ENCODE peak calls at places on chromosomes 5 and 9, in seven cellular contexts. One of them, this sample, is unnamed.

GRCh38 chr5:111197523-111197922 is 26.7 kb upstream of the CAMK4 start:
- DNase-seq in central memory CD8-positive, alpha-beta T cell: no peak
- DNase-seq in Daoy: peak; percentile 15
- DNase-seq in transverse colon: no peak
- DNase-seq in OCI-LY7: no peak
- DNase-seq in stimulated activated CD8-positive, alpha-beta memory T cell treated with anti-CD3 and anti-CD28 coated beads, Interleukin-12 subunit alpha, Interleukin-12 subunit beta, amount 100 ng/mL, for 4 hours: no peak
- DNase-seq in GM23248: peak; percentile 9
- DNase-seq in this sample: no peak

GRCh38 chr5:141223112-141223783 is at the start of gene PCDHB14:
- DNase-seq in central memory CD8-positive, alpha-beta T cell: no peak
- DNase-seq in Daoy: peak; percentile 44
- DNase-seq in transverse colon: no peak
- DNase-seq in OCI-LY7: peak; percentile 34
- DNase-seq in stimulated activated CD8-positive, alpha-beta memory T cell treated with anti-CD3 and anti-CD28 coated beads, Interleukin-12 subunit alpha, Interleukin-12 subunit beta, amount 100 ng/mL, for 4 hours: no peak
- DNase-seq in GM23248: peak; percentile 70
- DNase-seq in this sample: no peak

GRCh38 chr9:126488881-126489404 is 124.8 kb upstream of the LMX1B start:
- DNase-seq in central memory CD8-positive, alpha-beta T cell: no peak
- DNase-seq in Daoy: no peak
- DNase-seq in transverse colon: no peak
- DNase-seq in OCI-LY7: no peak
- DNase-seq in stimulated activated CD8-positive, alpha-beta memory T cell treated with anti-CD3 and anti-CD28 coated beads, Interleukin-12 subunit alpha, Interleukin-12 subunit beta, amount 100 ng/mL, for 4 hours: no peak
- DNase-seq in GM23248: no peak
- DNase-seq in this sample: no peak

GRCh38 chr9:120767451-120767850 is 25.8 kb downstream of the FBXW2 start:
- DNase-seq in central memory CD8-positive, alpha-beta T cell: no peak
- DNase-seq in Daoy: no peak
- DNase-seq in transverse colon: no peak
- DNase-seq in OCI-LY7: no peak
- DNase-seq in stimulated activated CD8-positive, alpha-beta memory T cell treated with anti-CD3 and anti-CD28 coated beads, Interleukin-12 subunit alpha, Interleukin-12 subunit beta, amount 100 ng/mL, for 4 hours: no peak
- DNase-seq in GM23248: no peak
- DNase-seq in this sample: no peak

GRCh38 chr5:55320571-55320970 is 12.8 kb downstream of the MTREX start:
- DNase-seq in central memory CD8-positive, alpha-beta T cell: no peak
- DNase-seq in Daoy: no peak
- DNase-seq in transverse colon: no peak
- DNase-seq in OCI-LY7: no peak
- DNase-seq in stimulated activated CD8-positive, alpha-beta memory T cell treated with anti-CD3 and anti-CD28 coated beads, Interleukin-12 subunit alpha, Interleukin-12 subunit beta, amount 100 ng/mL, for 4 hours: no peak
- DNase-seq in GM23248: peak; percentile 72
- DNase-seq in this sample: no peak

GRCh38 chr5:150508828-150509227 is 897 bp downstream of the NDST1 start:
- DNase-seq in central memory CD8-positive, alpha-beta T cell: no peak
- DNase-seq in Daoy: no peak
- DNase-seq in transverse colon: no peak
- DNase-seq in OCI-LY7: no peak
- DNase-seq in stimulated activated CD8-positive, alpha-beta memory T cell treated with anti-CD3 and anti-CD28 coated beads, Interleukin-12 subunit alpha, Interleukin-12 subunit beta, amount 100 ng/mL, for 4 hours: no peak
- DNase-seq in GM23248: no peak
- DNase-seq in this sample: no peak

GRCh38 chr5:103475629-103476240 is 86.9 kb downstream of the NUDT12 start:
- DNase-seq in central memory CD8-positive, alpha-beta T cell: no peak
- DNase-seq in Daoy: peak; percentile 25
- DNase-seq in transverse colon: no peak
- DNase-seq in OCI-LY7: peak; percentile 40
- DNase-seq in stimulated activated CD8-positive, alpha-beta memory T cell treated with anti-CD3 and anti-CD28 coated beads, Interleukin-12 subunit alpha, Interleukin-12 subunit beta, amount 100 ng/mL, for 4 hours: no peak
- DNase-seq in GM23248: peak; percentile 69
- DNase-seq in this sample: no peak

GRCh38 chr9:120693609-120694008 is 20.7 kb downstream of the MEGF9 start:
- DNase-seq in central memory CD8-positive, alpha-beta T cell: no peak
- DNase-seq in Daoy: no peak
- DNase-seq in transverse colon: no peak
- DNase-seq in OCI-LY7: no peak
- DNase-seq in stimulated activated CD8-positive, alpha-beta memory T cell treated with anti-CD3 and anti-CD28 coated beads, Interleukin-12 subunit alpha, Interleukin-12 subunit beta, amount 100 ng/mL, for 4 hours: no peak
- DNase-seq in GM23248: peak; percentile 31
- DNase-seq in this sample: no peak

GRCh38 chr9:38386319-38386895 is 6.1 kb upstream of the ALDH1B1 start:
- DNase-seq in central memory CD8-positive, alpha-beta T cell: no peak
- DNase-seq in Daoy: no peak
- DNase-seq in transverse colon: peak; percentile 26
- DNase-seq in OCI-LY7: no peak
- DNase-seq in stimulated activated CD8-positive, alpha-beta memory T cell treated with anti-CD3 and anti-CD28 coated beads, Interleukin-12 subunit alpha, Interleukin-12 subunit beta, amount 100 ng/mL, for 4 hours: no peak
- DNase-seq in GM23248: no peak
- DNase-seq in this sample: no peak

GRCh38 chr5:159833846-159834245 is 82.4 kb upstream of the ADRA1B start:
- DNase-seq in central memory CD8-positive, alpha-beta T cell: no peak
- DNase-seq in Daoy: peak; percentile 26
- DNase-seq in transverse colon: no peak
- DNase-seq in OCI-LY7: no peak
- DNase-seq in stimulated activated CD8-positive, alpha-beta memory T cell treated with anti-CD3 and anti-CD28 coated beads, Interleukin-12 subunit alpha, Interleukin-12 subunit beta, amount 100 ng/mL, for 4 hours: no peak
- DNase-seq in GM23248: peak; percentile 27
- DNase-seq in this sample: no peak

GRCh38 chr5:35030426-35030825 is 17.3 kb downstream of the AGXT2 start:
- DNase-seq in central memory CD8-positive, alpha-beta T cell: no peak
- DNase-seq in Daoy: no peak
- DNase-seq in transverse colon: no peak
- DNase-seq in OCI-LY7: no peak
- DNase-seq in stimulated activated CD8-positive, alpha-beta memory T cell treated with anti-CD3 and anti-CD28 coated beads, Interleukin-12 subunit alpha, Interleukin-12 subunit beta, amount 100 ng/mL, for 4 hours: no peak
- DNase-seq in GM23248: no peak
- DNase-seq in this sample: no peak

GRCh38 chr9:15837079-15837679 is 284.3 kb downstream of the CCDC171 start:
- DNase-seq in central memory CD8-positive, alpha-beta T cell: no peak
- DNase-seq in Daoy: peak; percentile 42
- DNase-seq in transverse colon: no peak
- DNase-seq in OCI-LY7: peak; percentile 60
- DNase-seq in stimulated activated CD8-positive, alpha-beta memory T cell treated with anti-CD3 and anti-CD28 coated beads, Interleukin-12 subunit alpha, Interleukin-12 subunit beta, amount 100 ng/mL, for 4 hours: no peak
- DNase-seq in GM23248: peak; percentile 70
- DNase-seq in this sample: no peak

GRCh38 chr9:2800385-2801179 is 43.3 kb downstream of the PUM3 start:
- DNase-seq in central memory CD8-positive, alpha-beta T cell: no peak
- DNase-seq in Daoy: no peak
- DNase-seq in transverse colon: no peak
- DNase-seq in OCI-LY7: no peak
- DNase-seq in stimulated activated CD8-positive, alpha-beta memory T cell treated with anti-CD3 and anti-CD28 coated beads, Interleukin-12 subunit alpha, Interleukin-12 subunit beta, amount 100 ng/mL, for 4 hours: no peak
- DNase-seq in GM23248: peak; percentile 29
- DNase-seq in this sample: no peak

GRCh38 chr9:91946196-91946595 is 3.8 kb downstream of the ROR2 start:
- DNase-seq in central memory CD8-positive, alpha-beta T cell: no peak
- DNase-seq in Daoy: no peak
- DNase-seq in transverse colon: no peak
- DNase-seq in OCI-LY7: no peak
- DNase-seq in stimulated activated CD8-positive, alpha-beta memory T cell treated with anti-CD3 and anti-CD28 coated beads, Interleukin-12 subunit alpha, Interleukin-12 subunit beta, amount 100 ng/mL, for 4 hours: no peak
- DNase-seq in GM23248: no peak
- DNase-seq in this sample: no peak

GRCh38 chr9:104882574-104882973 is 45.4 kb downstream of the ABCA1 start:
- DNase-seq in central memory CD8-positive, alpha-beta T cell: no peak
- DNase-seq in Daoy: no peak
- DNase-seq in transverse colon: no peak
- DNase-seq in OCI-LY7: no peak
- DNase-seq in stimulated activated CD8-positive, alpha-beta memory T cell treated with anti-CD3 and anti-CD28 coated beads, Interleukin-12 subunit alpha, Interleukin-12 subunit beta, amount 100 ng/mL, for 4 hours: no peak
- DNase-seq in GM23248: no peak
- DNase-seq in this sample: no peak

GRCh38 chr9:108290839-108291585 is 564.8 kb downstream of the ACTL7B start:
- DNase-seq in central memory CD8-positive, alpha-beta T cell: no peak
- DNase-seq in Daoy: no peak
- DNase-seq in transverse colon: no peak
- DNase-seq in OCI-LY7: no peak
- DNase-seq in stimulated activated CD8-positive, alpha-beta memory T cell treated with anti-CD3 and anti-CD28 coated beads, Interleukin-12 subunit alpha, Interleukin-12 subunit beta, amount 100 ng/mL, for 4 hours: no peak
- DNase-seq in GM23248: peak; percentile 55
- DNase-seq in this sample: no peak

GRCh38 chr5:87243161-87243877 is 24.4 kb upstream of the RASA1 start:
- DNase-seq in central memory CD8-positive, alpha-beta T cell: no peak
- DNase-seq in Daoy: peak; percentile 65
- DNase-seq in transverse colon: no peak
- DNase-seq in OCI-LY7: no peak
- DNase-seq in stimulated activated CD8-positive, alpha-beta memory T cell treated with anti-CD3 and anti-CD28 coated beads, Interleukin-12 subunit alpha, Interleukin-12 subunit beta, amount 100 ng/mL, for 4 hours: no peak
- DNase-seq in GM23248: peak; percentile 91
- DNase-seq in this sample: no peak

GRCh38 chr9:110027624-110028023 is 180.3 kb downstream of the C9orf152 start:
- DNase-seq in central memory CD8-positive, alpha-beta T cell: no peak
- DNase-seq in Daoy: no peak
- DNase-seq in transverse colon: no peak
- DNase-seq in OCI-LY7: no peak
- DNase-seq in stimulated activated CD8-positive, alpha-beta memory T cell treated with anti-CD3 and anti-CD28 coated beads, Interleukin-12 subunit alpha, Interleukin-12 subunit beta, amount 100 ng/mL, for 4 hours: no peak
- DNase-seq in GM23248: no peak
- DNase-seq in this sample: no peak

GRCh38 chr5:92912280-92912679 is 668.7 kb downstream of the NR2F1-AS1 start:
- DNase-seq in central memory CD8-positive, alpha-beta T cell: no peak
- DNase-seq in Daoy: no peak
- DNase-seq in transverse colon: no peak
- DNase-seq in OCI-LY7: no peak
- DNase-seq in stimulated activated CD8-positive, alpha-beta memory T cell treated with anti-CD3 and anti-CD28 coated beads, Interleukin-12 subunit alpha, Interleukin-12 subunit beta, amount 100 ng/mL, for 4 hours: no peak
- DNase-seq in GM23248: no peak
- DNase-seq in this sample: no peak

GRCh38 chr5:21236896-21237830 is 1249.2 kb upstream of the CDH18 start:
- DNase-seq in central memory CD8-positive, alpha-beta T cell: no peak
- DNase-seq in Daoy: no peak
- DNase-seq in transverse colon: no peak
- DNase-seq in OCI-LY7: no peak
- DNase-seq in stimulated activated CD8-positive, alpha-beta memory T cell treated with anti-CD3 and anti-CD28 coated beads, Interleukin-12 subunit alpha, Interleukin-12 subunit beta, amount 100 ng/mL, for 4 hours: no peak
- DNase-seq in GM23248: no peak
- DNase-seq in this sample: no peak

GRCh38 chr9:4515958-4516375 is 25.7 kb downstream of the SLC1A1 start:
- DNase-seq in central memory CD8-positive, alpha-beta T cell: no peak
- DNase-seq in Daoy: no peak
- DNase-seq in transverse colon: no peak
- DNase-seq in OCI-LY7: no peak
- DNase-seq in stimulated activated CD8-positive, alpha-beta memory T cell treated with anti-CD3 and anti-CD28 coated beads, Interleukin-12 subunit alpha, Interleukin-12 subunit beta, amount 100 ng/mL, for 4 hours: no peak
- DNase-seq in GM23248: peak; percentile 70
- DNase-seq in this sample: no peak

GRCh38 chr5:61055434-61056006 is 106.7 kb downstream of the SMIM15 start:
- DNase-seq in central memory CD8-positive, alpha-beta T cell: no peak
- DNase-seq in Daoy: peak; percentile 30
- DNase-seq in transverse colon: no peak
- DNase-seq in OCI-LY7: peak; percentile 23
- DNase-seq in stimulated activated CD8-positive, alpha-beta memory T cell treated with anti-CD3 and anti-CD28 coated beads, Interleukin-12 subunit alpha, Interleukin-12 subunit beta, amount 100 ng/mL, for 4 hours: no peak
- DNase-seq in GM23248: peak; percentile 58
- DNase-seq in this sample: no peak

GRCh38 chr5:119276976-119277375 is 78.8 kb upstream of the TNFAIP8 start:
- DNase-seq in central memory CD8-positive, alpha-beta T cell: no peak
- DNase-seq in Daoy: no peak
- DNase-seq in transverse colon: no peak
- DNase-seq in OCI-LY7: peak; percentile 35
- DNase-seq in stimulated activated CD8-positive, alpha-beta memory T cell treated with anti-CD3 and anti-CD28 coated beads, Interleukin-12 subunit alpha, Interleukin-12 subunit beta, amount 100 ng/mL, for 4 hours: no peak
- DNase-seq in GM23248: no peak
- DNase-seq in this sample: no peak

GRCh38 chr5:34996236-34996635 is 51.5 kb downstream of the AGXT2 start:
- DNase-seq in central memory CD8-positive, alpha-beta T cell: no peak
- DNase-seq in Daoy: no peak
- DNase-seq in transverse colon: no peak
- DNase-seq in OCI-LY7: no peak
- DNase-seq in stimulated activated CD8-positive, alpha-beta memory T cell treated with anti-CD3 and anti-CD28 coated beads, Interleukin-12 subunit alpha, Interleukin-12 subunit beta, amount 100 ng/mL, for 4 hours: no peak
- DNase-seq in GM23248: no peak
- DNase-seq in this sample: no peak

GRCh38 chr9:133943781-133944745 is 48.1 kb downstream of the VAV2 start:
- DNase-seq in central memory CD8-positive, alpha-beta T cell: no peak
- DNase-seq in Daoy: peak; percentile 69
- DNase-seq in transverse colon: no peak
- DNase-seq in OCI-LY7: peak; percentile 49
- DNase-seq in stimulated activated CD8-positive, alpha-beta memory T cell treated with anti-CD3 and anti-CD28 coated beads, Interleukin-12 subunit alpha, Interleukin-12 subunit beta, amount 100 ng/mL, for 4 hours: no peak
- DNase-seq in GM23248: no peak
- DNase-seq in this sample: no peak

GRCh38 chr5:1484416-1485319 is 39.1 kb downstream of the LPCAT1 start:
- DNase-seq in central memory CD8-positive, alpha-beta T cell: no peak
- DNase-seq in Daoy: no peak
- DNase-seq in transverse colon: no peak
- DNase-seq in OCI-LY7: peak; percentile 72
- DNase-seq in stimulated activated CD8-positive, alpha-beta memory T cell treated with anti-CD3 and anti-CD28 coated beads, Interleukin-12 subunit alpha, Interleukin-12 subunit beta, amount 100 ng/mL, for 4 hours: no peak
- DNase-seq in GM23248: no peak
- DNase-seq in this sample: no peak

GRCh38 chr9:84266087-84266561 is 74.4 kb downstream of the SLC28A3 start:
- DNase-seq in central memory CD8-positive, alpha-beta T cell: no peak
- DNase-seq in Daoy: no peak
- DNase-seq in transverse colon: no peak
- DNase-seq in OCI-LY7: no peak
- DNase-seq in stimulated activated CD8-positive, alpha-beta memory T cell treated with anti-CD3 and anti-CD28 coated beads, Interleukin-12 subunit alpha, Interleukin-12 subunit beta, amount 100 ng/mL, for 4 hours: no peak
- DNase-seq in GM23248: no peak
- DNase-seq in this sample: no peak

GRCh38 chr5:140075371-140075770 is 32.3 kb upstream of the NRG2 start:
- DNase-seq in central memory CD8-positive, alpha-beta T cell: no peak
- DNase-seq in Daoy: peak; percentile 12
- DNase-seq in transverse colon: no peak
- DNase-seq in OCI-LY7: peak; percentile 8
- DNase-seq in stimulated activated CD8-positive, alpha-beta memory T cell treated with anti-CD3 and anti-CD28 coated beads, Interleukin-12 subunit alpha, Interleukin-12 subunit beta, amount 100 ng/mL, for 4 hours: no peak
- DNase-seq in GM23248: peak; percentile 49
- DNase-seq in this sample: no peak

GRCh38 chr5:114362197-114362976 is 517 bp downstream of the KCNN2 start:
- DNase-seq in central memory CD8-positive, alpha-beta T cell: no peak
- DNase-seq in Daoy: peak; percentile 50
- DNase-seq in transverse colon: no peak
- DNase-seq in OCI-LY7: no peak
- DNase-seq in stimulated activated CD8-positive, alpha-beta memory T cell treated with anti-CD3 and anti-CD28 coated beads, Interleukin-12 subunit alpha, Interleukin-12 subunit beta, amount 100 ng/mL, for 4 hours: no peak
- DNase-seq in GM23248: peak; percentile 4
- DNase-seq in this sample: no peak

GRCh38 chr5:95417971-95418370 is 26.8 kb downstream of the FAM81B start:
- DNase-seq in central memory CD8-positive, alpha-beta T cell: no peak
- DNase-seq in Daoy: peak; percentile 56
- DNase-seq in transverse colon: no peak
- DNase-seq in OCI-LY7: no peak
- DNase-seq in stimulated activated CD8-positive, alpha-beta memory T cell treated with anti-CD3 and anti-CD28 coated beads, Interleukin-12 subunit alpha, Interleukin-12 subunit beta, amount 100 ng/mL, for 4 hours: no peak
- DNase-seq in GM23248: peak; percentile 15
- DNase-seq in this sample: no peak

GRCh38 chr5:167478156-167478555 is 813.3 kb upstream of the WWC1 start:
- DNase-seq in central memory CD8-positive, alpha-beta T cell: no peak
- DNase-seq in Daoy: no peak
- DNase-seq in transverse colon: no peak
- DNase-seq in OCI-LY7: no peak
- DNase-seq in stimulated activated CD8-positive, alpha-beta memory T cell treated with anti-CD3 and anti-CD28 coated beads, Interleukin-12 subunit alpha, Interleukin-12 subunit beta, amount 100 ng/mL, for 4 hours: no peak
- DNase-seq in GM23248: no peak
- DNase-seq in this sample: no peak

GRCh38 chr9:100774962-100775361 is 197.1 kb downstream of the CAVIN4 start:
- DNase-seq in central memory CD8-positive, alpha-beta T cell: no peak
- DNase-seq in Daoy: no peak
- DNase-seq in transverse colon: no peak
- DNase-seq in OCI-LY7: no peak
- DNase-seq in stimulated activated CD8-positive, alpha-beta memory T cell treated with anti-CD3 and anti-CD28 coated beads, Interleukin-12 subunit alpha, Interleukin-12 subunit beta, amount 100 ng/mL, for 4 hours: no peak
- DNase-seq in GM23248: no peak
- DNase-seq in this sample: no peak

GRCh38 chr9:93207326-93207814 is 23.4 kb downstream of the WNK2 start:
- DNase-seq in central memory CD8-positive, alpha-beta T cell: no peak
- DNase-seq in Daoy: peak; percentile 39
- DNase-seq in transverse colon: no peak
- DNase-seq in OCI-LY7: no peak
- DNase-seq in stimulated activated CD8-positive, alpha-beta memory T cell treated with anti-CD3 and anti-CD28 coated beads, Interleukin-12 subunit alpha, Interleukin-12 subunit beta, amount 100 ng/mL, for 4 hours: no peak
- DNase-seq in GM23248: peak; percentile 82
- DNase-seq in this sample: no peak

GRCh38 chr5:91223886-91224285 is 159.2 kb downstream of the ARRDC3 start:
- DNase-seq in central memory CD8-positive, alpha-beta T cell: no peak
- DNase-seq in Daoy: no peak
- DNase-seq in transverse colon: no peak
- DNase-seq in OCI-LY7: no peak
- DNase-seq in stimulated activated CD8-positive, alpha-beta memory T cell treated with anti-CD3 and anti-CD28 coated beads, Interleukin-12 subunit alpha, Interleukin-12 subunit beta, amount 100 ng/mL, for 4 hours: no peak
- DNase-seq in GM23248: peak; percentile 62
- DNase-seq in this sample: no peak

GRCh38 chr9:88738708-88739107 is 203.7 kb downstream of the NXNL2 start:
- DNase-seq in central memory CD8-positive, alpha-beta T cell: no peak
- DNase-seq in Daoy: peak; percentile 35
- DNase-seq in transverse colon: no peak
- DNase-seq in OCI-LY7: no peak
- DNase-seq in stimulated activated CD8-positive, alpha-beta memory T cell treated with anti-CD3 and anti-CD28 coated beads, Interleukin-12 subunit alpha, Interleukin-12 subunit beta, amount 100 ng/mL, for 4 hours: no peak
- DNase-seq in GM23248: peak; percentile 87
- DNase-seq in this sample: no peak

GRCh38 chr9:18396102-18396728 is 77.7 kb upstream of the ADAMTSL1 start:
- DNase-seq in central memory CD8-positive, alpha-beta T cell: no peak
- DNase-seq in Daoy: peak; percentile 15
- DNase-seq in transverse colon: no peak
- DNase-seq in OCI-LY7: peak; percentile 41
- DNase-seq in stimulated activated CD8-positive, alpha-beta memory T cell treated with anti-CD3 and anti-CD28 coated beads, Interleukin-12 subunit alpha, Interleukin-12 subunit beta, amount 100 ng/mL, for 4 hours: no peak
- DNase-seq in GM23248: peak; percentile 47
- DNase-seq in this sample: no peak

GRCh38 chr5:37075399-37075950 is 173.7 kb downstream of the CPLANE1 start:
- DNase-seq in central memory CD8-positive, alpha-beta T cell: no peak
- DNase-seq in Daoy: no peak
- DNase-seq in transverse colon: no peak
- DNase-seq in OCI-LY7: no peak
- DNase-seq in stimulated activated CD8-positive, alpha-beta memory T cell treated with anti-CD3 and anti-CD28 coated beads, Interleukin-12 subunit alpha, Interleukin-12 subunit beta, amount 100 ng/mL, for 4 hours: no peak
- DNase-seq in GM23248: no peak
- DNase-seq in this sample: no peak

This sample was measured in natural killer cell.